ENCODE peak calls at places on chromosomes 6 and 20, in six cellular contexts. One of them, this sample, is unnamed.

GRCh38 chr6:12602951-12603710 is 113.4 kb upstream of the PHACTR1 start:
- DNase-seq in A549: peak
- DNase-seq in AG09319: peak
- DNase-seq in gastrocnemius medialis: no peak
- DNase-seq in mesothelial cell of epicardium: no peak
- DNase-seq in neural crest cell: no peak
- DNase-seq in this sample: no peak

GRCh38 chr6:36752886-36753506 is 55.4 kb downstream of the RAB44 start:
- DNase-seq in A549: no peak
- DNase-seq in AG09319: no peak
- DNase-seq in gastrocnemius medialis: peak
- DNase-seq in mesothelial cell of epicardium: no peak
- DNase-seq in neural crest cell: no peak
- DNase-seq in this sample: no peak

GRCh38 chr6:170092826-170093225 is 198.1 kb downstream of the DLL1 start:
- DNase-seq in A549: no peak
- DNase-seq in AG09319: no peak
- DNase-seq in gastrocnemius medialis: no peak
- DNase-seq in mesothelial cell of epicardium: no peak
- DNase-seq in neural crest cell: no peak
- DNase-seq in this sample: no peak

GRCh38 chr20:57251344-57251743 is 15.1 kb downstream of the BMP7 start:
- DNase-seq in A549: no peak
- DNase-seq in AG09319: no peak
- DNase-seq in gastrocnemius medialis: no peak
- DNase-seq in mesothelial cell of epicardium: no peak
- DNase-seq in neural crest cell: no peak
- DNase-seq in this sample: no peak

GRCh38 chr6:108002365-108003221 is 44.6 kb upstream of the SEC63 start:
- DNase-seq in A549: peak
- DNase-seq in AG09319: no peak
- DNase-seq in gastrocnemius medialis: peak
- DNase-seq in mesothelial cell of epicardium: no peak
- DNase-seq in neural crest cell: peak
- DNase-seq in this sample: peak

GRCh38 chr20:35463455-35464300 is 8.3 kb downstream of the CEP250 start:
- DNase-seq in A549: peak
- DNase-seq in AG09319: peak
- DNase-seq in gastrocnemius medialis: peak
- DNase-seq in mesothelial cell of epicardium: no peak
- DNase-seq in neural crest cell: peak
- DNase-seq in this sample: peak

GRCh38 chr20:40390654-40391053 is 298.4 kb downstream of the MAFB start:
- DNase-seq in A549: no peak
- DNase-seq in AG09319: no peak
- DNase-seq in gastrocnemius medialis: no peak
- DNase-seq in mesothelial cell of epicardium: no peak
- DNase-seq in neural crest cell: no peak
- DNase-seq in this sample: no peak

GRCh38 chr6:10655508-10656055 is 38.8 kb downstream of the C6orf52 start:
- DNase-seq in A549: no peak
- DNase-seq in AG09319: no peak
- DNase-seq in gastrocnemius medialis: no peak
- DNase-seq in mesothelial cell of epicardium: no peak
- DNase-seq in neural crest cell: no peak
- DNase-seq in this sample: no peak

GRCh38 chr6:154583546-154584188 is 73.2 kb upstream of the CNKSR3 start:
- DNase-seq in A549: no peak
- DNase-seq in AG09319: no peak
- DNase-seq in gastrocnemius medialis: no peak
- DNase-seq in mesothelial cell of epicardium: no peak
- DNase-seq in neural crest cell: no peak
- DNase-seq in this sample: no peak

GRCh38 chr6:10968776-10969175 is 75.3 kb downstream of the ELOVL2 start:
- DNase-seq in A549: no peak
- DNase-seq in AG09319: no peak
- DNase-seq in gastrocnemius medialis: no peak
- DNase-seq in mesothelial cell of epicardium: no peak
- DNase-seq in neural crest cell: no peak
- DNase-seq in this sample: no peak

GRCh38 chr20:44001667-44002596 is 87.3 kb downstream of the TOX2 start:
- DNase-seq in A549: no peak
- DNase-seq in AG09319: no peak
- DNase-seq in gastrocnemius medialis: no peak
- DNase-seq in mesothelial cell of epicardium: no peak
- DNase-seq in neural crest cell: no peak
- DNase-seq in this sample: no peak

GRCh38 chr20:53260591-53260990 is 288.4 kb downstream of the TSHZ2 start:
- DNase-seq in A549: no peak
- DNase-seq in AG09319: no peak
- DNase-seq in gastrocnemius medialis: no peak
- DNase-seq in mesothelial cell of epicardium: no peak
- DNase-seq in neural crest cell: no peak
- DNase-seq in this sample: no peak

GRCh38 chr6:144277174-144277573 is 8.0 kb upstream of the UTRN start:
- DNase-seq in A549: no peak
- DNase-seq in AG09319: no peak
- DNase-seq in gastrocnemius medialis: no peak
- DNase-seq in mesothelial cell of epicardium: no peak
- DNase-seq in neural crest cell: no peak
- DNase-seq in this sample: no peak

GRCh38 chr6:128725271-128726233 is 157.4 kb upstream of the LAMA2 start:
- DNase-seq in A549: peak
- DNase-seq in AG09319: no peak
- DNase-seq in gastrocnemius medialis: no peak
- DNase-seq in mesothelial cell of epicardium: no peak
- DNase-seq in neural crest cell: peak
- DNase-seq in this sample: peak

GRCh38 chr6:152950240-152950639 is 32.6 kb downstream of the FBXO5 start:
- DNase-seq in A549: no peak
- DNase-seq in AG09319: no peak
- DNase-seq in gastrocnemius medialis: no peak
- DNase-seq in mesothelial cell of epicardium: no peak
- DNase-seq in neural crest cell: no peak
- DNase-seq in this sample: no peak

GRCh38 chr6:155219299-155219698 is 44.5 kb upstream of the CLDN20 start:
- DNase-seq in A549: no peak
- DNase-seq in AG09319: no peak
- DNase-seq in gastrocnemius medialis: no peak
- DNase-seq in mesothelial cell of epicardium: no peak
- DNase-seq in neural crest cell: no peak
- DNase-seq in this sample: no peak

GRCh38 chr6:8143945-8144344 is 41.6 kb upstream of the EEF1E1 start:
- DNase-seq in A549: no peak
- DNase-seq in AG09319: no peak
- DNase-seq in gastrocnemius medialis: no peak
- DNase-seq in mesothelial cell of epicardium: no peak
- DNase-seq in neural crest cell: no peak
- DNase-seq in this sample: no peak

GRCh38 chr6:117531758-117532276 is 49.3 kb downstream of the DCBLD1 start:
- DNase-seq in A549: no peak
- DNase-seq in AG09319: no peak
- DNase-seq in gastrocnemius medialis: no peak
- DNase-seq in mesothelial cell of epicardium: no peak
- DNase-seq in neural crest cell: no peak
- DNase-seq in this sample: no peak

GRCh38 chr6:117531346-117531745 is 48.9 kb downstream of the DCBLD1 start:
- DNase-seq in A549: no peak
- DNase-seq in AG09319: no peak
- DNase-seq in gastrocnemius medialis: no peak
- DNase-seq in mesothelial cell of epicardium: no peak
- DNase-seq in neural crest cell: no peak
- DNase-seq in this sample: no peak

GRCh38 chr6:117533775-117534174 is 51.3 kb downstream of the DCBLD1 start:
- DNase-seq in A549: no peak
- DNase-seq in AG09319: no peak
- DNase-seq in gastrocnemius medialis: no peak
- DNase-seq in mesothelial cell of epicardium: no peak
- DNase-seq in neural crest cell: no peak
- DNase-seq in this sample: no peak

GRCh38 chr6:117536317-117536716 is 53.8 kb downstream of the DCBLD1 start:
- DNase-seq in A549: no peak
- DNase-seq in AG09319: no peak
- DNase-seq in gastrocnemius medialis: no peak
- DNase-seq in mesothelial cell of epicardium: no peak
- DNase-seq in neural crest cell: no peak
- DNase-seq in this sample: no peak

DNA sequence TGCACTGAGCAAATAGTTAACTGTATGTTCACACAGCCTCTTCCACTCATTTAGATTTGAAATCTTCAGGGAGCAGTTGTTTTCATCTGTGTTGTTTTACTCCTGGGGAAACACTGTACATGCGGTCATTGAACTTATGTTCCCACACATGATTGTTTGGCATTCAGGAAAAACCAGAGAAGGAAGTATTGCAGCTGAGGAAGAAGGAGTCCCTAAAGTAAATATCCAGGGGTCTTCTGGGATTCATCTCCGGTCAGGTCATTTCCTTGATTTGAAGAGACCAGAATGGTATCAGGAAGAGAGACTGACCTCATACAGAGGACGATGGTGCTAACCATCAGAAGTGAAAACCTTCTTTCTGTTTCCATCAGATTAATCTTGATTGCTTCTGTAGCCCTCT is 52.5 kb downstream of the DCBLD1 start:
- DNase-seq in A549: no peak
- DNase-seq in AG09319: no peak
- DNase-seq in gastrocnemius medialis: no peak
- DNase-seq in mesothelial cell of epicardium: no peak
- DNase-seq in neural crest cell: no peak
- DNase-seq in this sample: no peak
- TF ChIP-seq CTCF in A549: no peak
- TF ChIP-seq CTCF in AG09319: no peak
- TF ChIP-seq CTCF in gastrocnemius medialis: no peak
- TF ChIP-seq CTCF in mesothelial cell of epicardium: no peak
- TF ChIP-seq CTCF in neural crest cell: no peak
- TF ChIP-seq CTCF in this sample: no peak

GRCh38 chr20:4519530-4519929 is 202.2 kb upstream of the PRND start:
- DNase-seq in A549: peak
- DNase-seq in AG09319: no peak
- DNase-seq in gastrocnemius medialis: no peak
- DNase-seq in mesothelial cell of epicardium: no peak
- DNase-seq in neural crest cell: no peak
- DNase-seq in this sample: no peak
- TF ChIP-seq CTCF in A549: peak
- TF ChIP-seq CTCF in AG09319: peak
- TF ChIP-seq CTCF in gastrocnemius medialis: no peak
- TF ChIP-seq CTCF in mesothelial cell of epicardium: peak
- TF ChIP-seq CTCF in neural crest cell: peak
- TF ChIP-seq CTCF in this sample: peak

DNA sequence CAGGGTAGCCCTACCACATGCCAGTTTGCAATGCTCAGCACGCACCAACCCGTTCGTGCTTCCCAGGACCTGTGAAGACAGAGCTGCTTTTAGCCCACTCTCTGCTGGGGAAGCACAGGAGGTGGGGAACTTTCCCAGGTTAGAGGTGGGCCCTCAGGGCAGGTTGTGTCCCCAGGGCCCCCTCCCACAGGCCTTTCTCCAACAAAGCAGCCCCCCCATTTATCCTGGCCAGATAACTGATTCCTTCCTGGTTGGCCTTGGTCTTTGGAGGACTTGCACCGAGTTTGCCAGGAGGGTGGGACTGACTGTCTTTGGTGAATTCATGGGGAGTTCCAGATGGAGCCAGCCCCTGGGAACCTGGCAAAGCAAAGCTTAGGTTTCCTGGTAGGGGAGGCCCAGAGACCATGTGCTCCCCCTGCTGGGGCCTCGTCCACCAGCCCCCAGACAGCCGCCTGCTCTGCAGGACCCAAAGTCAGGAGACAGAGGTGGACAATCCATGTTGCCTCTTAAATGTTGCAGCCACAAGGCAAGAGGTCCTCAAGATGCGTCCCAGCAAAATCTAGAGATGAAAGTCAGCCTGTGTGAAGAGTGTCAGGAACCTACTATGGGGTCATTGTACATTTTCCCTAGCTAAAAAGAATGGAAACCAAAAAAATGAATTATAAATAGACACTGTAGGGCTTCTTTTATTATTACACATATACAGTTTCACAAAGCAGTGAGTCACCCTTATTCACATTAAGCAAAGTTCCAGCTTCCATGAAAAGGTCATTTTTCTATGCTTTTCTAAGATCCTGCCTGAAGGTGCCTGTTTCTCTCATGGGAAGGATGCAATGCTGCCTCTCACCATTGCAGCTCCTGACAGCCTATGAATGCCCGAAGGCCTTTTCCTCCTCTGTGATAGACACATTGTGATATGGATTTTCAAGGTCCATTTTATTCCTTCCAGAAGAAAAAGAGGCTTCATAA is 497.8 kb downstream of the PREX1 start:
- DNase-seq in A549: peak
- DNase-seq in AG09319: no peak
- DNase-seq in gastrocnemius medialis: no peak
- DNase-seq in mesothelial cell of epicardium: no peak
- DNase-seq in neural crest cell: peak
- DNase-seq in this sample: no peak
- TF ChIP-seq CTCF in A549: peak
- TF ChIP-seq CTCF in AG09319: peak
- TF ChIP-seq CTCF in gastrocnemius medialis: no peak
- TF ChIP-seq CTCF in mesothelial cell of epicardium: no peak
- TF ChIP-seq CTCF in neural crest cell: peak
- TF ChIP-seq CTCF in this sample: peak

GRCh38 chr6:20791074-20791473 is 256.8 kb downstream of the CDKAL1 start:
- DNase-seq in A549: no peak
- DNase-seq in AG09319: no peak
- DNase-seq in gastrocnemius medialis: no peak
- DNase-seq in mesothelial cell of epicardium: no peak
- DNase-seq in neural crest cell: no peak
- DNase-seq in this sample: no peak

GRCh38 chr6:20790032-20790791 is 256.0 kb downstream of the CDKAL1 start:
- DNase-seq in A549: no peak
- DNase-seq in AG09319: no peak
- DNase-seq in gastrocnemius medialis: no peak
- DNase-seq in mesothelial cell of epicardium: no peak
- DNase-seq in neural crest cell: no peak
- DNase-seq in this sample: no peak

GRCh38 chr6:20791932-20792331 is 257.7 kb downstream of the CDKAL1 start:
- DNase-seq in A549: no peak
- DNase-seq in AG09319: peak
- DNase-seq in gastrocnemius medialis: no peak
- DNase-seq in mesothelial cell of epicardium: no peak
- DNase-seq in neural crest cell: no peak
- DNase-seq in this sample: no peak

GRCh38 chr6:20793174-20793573 is 258.9 kb downstream of the CDKAL1 start:
- DNase-seq in A549: no peak
- DNase-seq in AG09319: no peak
- DNase-seq in gastrocnemius medialis: no peak
- DNase-seq in mesothelial cell of epicardium: no peak
- DNase-seq in neural crest cell: no peak
- DNase-seq in this sample: no peak

DNA sequence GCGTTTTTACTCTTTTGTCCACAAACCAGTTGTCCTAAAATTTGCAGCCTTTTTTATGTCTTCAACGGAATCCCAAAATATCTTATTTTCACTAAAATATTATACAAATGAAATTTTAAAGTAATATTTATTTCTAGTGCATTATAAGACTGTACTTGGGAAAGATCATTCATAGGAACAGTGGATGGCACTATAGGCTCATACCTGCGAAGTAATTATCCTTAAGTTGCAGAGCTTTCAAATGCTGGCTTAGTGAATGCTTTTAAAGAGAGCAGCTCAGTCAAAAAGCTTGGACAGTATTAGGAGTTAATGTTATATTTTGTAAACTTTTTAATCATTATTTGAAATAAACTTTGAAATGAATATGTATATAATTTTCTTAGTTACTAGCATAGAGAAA is 254.9 kb downstream of the CDKAL1 start:
- DNase-seq in A549: peak
- DNase-seq in AG09319: peak
- DNase-seq in gastrocnemius medialis: no peak
- DNase-seq in mesothelial cell of epicardium: no peak
- DNase-seq in neural crest cell: no peak
- DNase-seq in this sample: no peak
- TF ChIP-seq CTCF in A549: peak
- TF ChIP-seq CTCF in AG09319: peak
- TF ChIP-seq CTCF in gastrocnemius medialis: no peak
- TF ChIP-seq CTCF in mesothelial cell of epicardium: no peak
- TF ChIP-seq CTCF in neural crest cell: no peak
- TF ChIP-seq CTCF in this sample: peak